ENCODE peak calls at places on chromosomes 16 and 17, in six cellular contexts. O is endodermal cell, K is HEK293T, S is NCI-H524, B is EH, E is NCI-H774. A is an unnamed sample.

GRCh38 chr16:4477966-4478365 is 1.8 kb downstream of the HMOX2 start:
- DNase-seq in O (peak; percentile 66), K (peak; percentile 33), S (no peak), B (peak; percentile 59), E (no peak), A (no peak)

GRCh38 chr17:75370288-75370687 is 35.2 kb downstream of the GRB2 start:
- DNase-seq in O (peak; percentile 37), K (no peak), S (no peak), B (no peak), E (no peak), A (no peak)

GRCh38 chr16:30637952-30638351 is 12.8 kb upstream of the PRR14 start:
- DNase-seq in O (peak; percentile 67), K (peak; percentile 48), S (peak; percentile 51), B (peak; percentile 70), E (no peak), A (no peak)

GRCh38 chr16:5603836-5604235 is 506.2 kb upstream of the EEF2KMT start:
- DNase-seq in O (no peak), K (no peak), S (no peak), B (no peak), E (no peak), A (no peak)

GRCh38 chr17:78991906-78992532 is 12.3 kb upstream of the LGALS3BP start:
- DNase-seq in O (peak; percentile 31), K (no peak), S (no peak), B (no peak), E (no peak), A (no peak)

GRCh38 chr17:80822700-80823410 is 168.8 kb upstream of the CHMP6 start:
- DNase-seq in O (no peak), K (peak; percentile 60), S (no peak), B (peak; percentile 61), E (no peak), A (no peak)

GRCh38 chr17:27811961-27812360 is 11.6 kb upstream of the NOS2 start:
- DNase-seq in O (no peak), K (no peak), S (no peak), B (no peak), E (no peak), A (no peak)

GRCh38 chr17:21679256-21680146 is 12.8 kb upstream of the KCNJ18 start:
- DNase-seq in O (no peak), K (no peak), S (no peak), B (no peak), E (no peak), A (no peak)

GRCh38 chr16:58847902-58848661 is 114.0 kb upstream of the GOT2 start:
- DNase-seq in O (no peak), K (no peak), S (no peak), B (peak; percentile 11), E (no peak), A (no peak)

GRCh38 chr17:50273654-50274040 is 619 bp upstream of the TMEM92 start:
- DNase-seq in O (peak; percentile 76), K (no peak), S (no peak), B (no peak), E (no peak), A (no peak)

GRCh38 chr17:40433551-40434384 is 9.5 kb upstream of the IGFBP4 start:
- DNase-seq in O (peak; percentile 93), K (peak; percentile 39), S (no peak), B (no peak), E (no peak), A (peak; percentile 72)

GRCh38 chr17:49597928-49598655 is 22.4 kb downstream of the NXPH3 start:
- DNase-seq in O (no peak), K (no peak), S (no peak), B (peak; percentile 39), E (no peak), A (no peak)

GRCh38 chr17:51765558-51766145 is 392.9 kb downstream of the CA10 start:
- DNase-seq in O (no peak), K (no peak), S (peak; percentile 31), B (no peak), E (no peak), A (no peak)

GRCh38 chr17:59152925-59153324 is 2.1 kb downstream of the SKA2 start:
- DNase-seq in O (no peak), K (no peak), S (no peak), B (no peak), E (no peak), A (no peak)

GRCh38 chr16:87484487-87485331 is 8.1 kb downstream of the ZCCHC14 start:
- DNase-seq in O (no peak), K (no peak), S (no peak), B (no peak), E (no peak), A (no peak)

GRCh38 chr17:76004750-76005262 is 4.2 kb downstream of the CDK3 start:
- DNase-seq in O (peak; percentile 57), K (no peak), S (no peak), B (peak; percentile 23), E (no peak), A (no peak)

GRCh38 chr16:56311208-56312027 is 113.9 kb downstream of the AMFR start:
- DNase-seq in O (peak; percentile 67), K (no peak), S (no peak), B (no peak), E (peak; percentile 96), A (no peak)